ENCODE peak calls at places on chromosomes 12 and 14, in five cellular contexts. G, Y, S, C and E are unnamed samples.

GRCh38 chr12:63294327-63294632 is 143.3 kb upstream of the AVPR1A start:
- DNase-seq in G (peak), Y (peak), S (peak), C (no peak), E (no peak)

GRCh38 chr12:120783197-120783596 is 57.6 kb downstream of the ACADS start:
- DNase-seq in G (peak), Y (no peak), S (peak), C (no peak), E (no peak)

GRCh38 chr12:97272471-97272870 is 190.1 kb upstream of the RMST start:
- DNase-seq in G (no peak), Y (no peak), S (no peak), C (no peak), E (no peak)

GRCh38 chr12:92158711-92159534 is 13.3 kb upstream of the BTG1 start:
- DNase-seq in G (no peak), Y (no peak), S (no peak), C (no peak), E (no peak)

GRCh38 chr14:23172096-23172495 is 11.4 kb downstream of the SLC7A8 start:
- DNase-seq in G (no peak), Y (no peak), S (peak), C (no peak), E (no peak)

GRCh38 chr12:114404451-114405198 is 1.3 kb downstream of the TBX5 start:
- DNase-seq in G (no peak), Y (no peak), S (no peak), C (no peak), E (no peak)

GRCh38 chr12:39003541-39004160 is 98.3 kb upstream of the CPNE8 start:
- DNase-seq in G (peak), Y (no peak), S (no peak), C (no peak), E (no peak)

GRCh38 chr14:61749867-61750266 is 12.4 kb upstream of the SNAPC1 start:
- DNase-seq in G (peak), Y (peak), S (no peak), C (no peak), E (no peak)

GRCh38 chr14:29311983-29312382 is 545.4 kb downstream of the FOXG1 start:
- DNase-seq in G (peak), Y (no peak), S (no peak), C (no peak), E (no peak)

GRCh38 chr12:115872919-115873357 is 404.6 kb downstream of the MED13L start:
- DNase-seq in G (no peak), Y (peak), S (peak), C (no peak), E (no peak)

GRCh38 chr12:60689137-60689536 is 1093.3 kb downstream of the SLC16A7 start:
- DNase-seq in G (no peak), Y (no peak), S (no peak), C (no peak), E (no peak)

DNA sequence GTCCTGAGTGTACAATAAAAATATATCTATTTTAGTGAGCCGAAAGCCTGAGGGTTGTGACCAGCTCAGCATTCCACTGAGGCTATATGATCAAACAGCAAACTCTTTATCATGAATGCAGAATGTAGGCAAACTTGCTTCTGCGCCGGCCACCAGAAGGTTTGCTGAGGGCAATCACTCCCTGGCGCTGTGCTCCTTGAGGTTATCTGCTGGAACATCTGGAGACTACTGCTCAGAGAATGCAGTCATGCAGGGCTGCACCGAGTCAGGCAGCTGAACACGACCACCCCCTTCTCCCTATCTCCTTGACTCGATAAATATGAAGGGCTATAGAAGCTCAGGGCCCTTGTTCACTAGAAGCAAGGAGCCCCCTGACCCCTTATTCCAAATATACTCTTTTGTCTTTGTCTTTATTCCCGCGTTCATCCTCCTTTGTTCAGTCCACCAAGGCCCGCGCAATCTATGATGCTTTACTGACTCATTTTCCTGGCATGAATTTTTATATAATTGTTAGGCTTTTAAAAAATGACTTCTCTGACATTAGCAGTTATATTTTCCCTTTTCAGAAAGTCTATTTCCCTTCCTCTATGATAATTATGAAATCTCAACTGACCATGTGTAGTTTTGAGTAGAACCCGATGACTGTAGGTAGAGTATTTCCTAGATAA is 1089.3 kb downstream of the SLC16A7 start:
- DNase-seq in G (no peak), Y (no peak), S (no peak), C (no peak), E (peak)
- TF ChIP-seq CTCF in G (no peak), Y (no peak), S (no peak), C (no peak), E (peak)

DNA sequence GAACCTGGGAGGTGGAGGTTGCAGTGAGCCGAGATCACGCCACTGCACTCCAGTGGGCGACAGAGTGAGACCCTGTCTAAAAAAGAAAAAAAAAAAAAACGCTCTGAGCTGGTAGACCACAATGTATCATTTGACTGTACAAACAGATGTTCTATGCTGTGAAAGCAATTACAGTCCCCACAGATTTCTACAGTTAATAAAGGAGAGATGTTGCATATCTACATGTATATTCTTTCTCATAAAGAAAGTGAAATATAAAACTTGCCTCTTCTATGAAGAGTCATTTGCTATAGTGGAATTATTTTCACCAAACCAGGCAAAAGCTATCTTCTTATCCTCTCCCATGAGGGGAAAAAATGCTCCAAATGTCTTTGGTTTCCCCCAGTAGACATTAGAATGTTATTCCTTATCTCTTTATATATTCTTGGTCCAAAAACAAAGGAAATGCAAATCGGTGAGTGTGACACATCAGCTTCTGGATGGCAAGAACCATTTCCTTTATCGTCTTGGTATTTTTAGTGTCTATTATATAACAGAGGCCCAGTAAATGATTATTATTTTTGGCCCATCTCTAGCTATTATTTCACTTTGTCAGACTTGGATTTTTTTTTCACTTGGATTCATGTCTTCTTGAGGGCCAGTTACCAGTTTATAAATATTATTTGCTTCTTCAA is 230.4 kb downstream of the SSPN start:
- DNase-seq in G (peak), Y (no peak), S (no peak), C (no peak), E (no peak)
- TF ChIP-seq CTCF in G (no peak), Y (no peak), S (no peak), C (no peak), E (no peak)

DNA sequence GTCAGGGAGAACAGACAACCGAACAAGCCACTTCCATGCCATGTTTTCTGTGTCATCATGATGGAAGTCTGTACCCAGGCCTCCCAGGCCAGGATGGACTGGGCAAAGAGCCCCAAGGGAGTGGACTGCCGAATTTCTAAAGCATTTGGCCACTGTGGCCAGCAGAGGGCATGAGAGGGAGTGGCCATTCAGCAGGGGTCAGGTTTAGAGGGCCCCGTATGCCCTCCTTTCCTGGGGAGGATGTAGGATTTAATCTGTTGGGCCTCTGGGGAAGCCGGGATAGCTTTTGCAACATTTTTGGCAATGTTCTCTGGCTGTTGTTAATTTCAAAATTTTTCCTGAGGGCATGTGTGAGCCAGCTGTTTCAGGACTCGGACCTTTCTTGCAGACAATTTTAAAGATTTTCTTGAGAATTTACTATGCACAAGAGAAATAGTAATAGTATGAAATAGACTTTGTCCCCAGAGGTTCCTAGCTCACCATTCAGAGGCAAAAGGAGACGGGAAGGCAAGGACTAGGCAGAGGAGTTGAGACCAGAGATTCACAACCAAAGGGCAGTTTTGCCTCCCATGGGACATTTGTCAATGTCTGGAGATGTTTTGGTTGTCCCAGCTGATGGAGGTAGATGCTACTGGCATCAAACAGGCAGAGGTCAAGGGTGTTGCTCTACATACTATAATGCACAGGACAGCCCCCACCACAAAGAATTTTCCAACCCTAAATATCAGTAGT is 18.0 kb downstream of the ACACB start:
- DNase-seq in G (no peak), Y (peak), S (no peak), C (peak), E (peak)
- TF ChIP-seq CTCF in G (peak), Y (peak), S (peak), C (peak), E (peak)

GRCh38 chr12:81329088-81329487 is 251.2 kb downstream of the ACSS3 start:
- DNase-seq in G (no peak), Y (peak), S (peak), C (peak), E (peak)
- TF ChIP-seq CTCF in G (peak), Y (peak), S (peak), C (peak), E (peak)

DNA sequence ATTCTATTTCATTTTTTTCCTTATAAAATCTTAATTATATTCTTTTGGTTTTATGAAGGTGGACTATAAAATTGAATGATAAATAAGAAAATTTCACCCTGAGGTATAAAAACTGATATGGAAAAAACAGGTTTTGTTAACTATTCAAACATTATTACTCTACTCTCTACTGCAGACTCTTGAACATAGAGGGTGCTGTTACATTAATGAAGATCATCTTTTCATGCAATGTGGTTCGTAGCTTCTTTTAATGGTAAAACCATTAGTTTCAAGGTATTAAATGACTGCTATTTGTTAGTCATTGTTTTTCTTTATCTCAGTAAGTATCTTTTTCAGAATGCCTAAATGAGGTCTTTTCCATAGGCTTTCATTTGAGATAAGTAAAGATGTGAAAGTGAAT is 510.4 kb downstream of the SLC16A7 start:
- DNase-seq in G (peak), Y (no peak), S (no peak), C (no peak), E (no peak)
- TF ChIP-seq CTCF in G (peak), Y (no peak), S (peak), C (peak), E (no peak)

DNA sequence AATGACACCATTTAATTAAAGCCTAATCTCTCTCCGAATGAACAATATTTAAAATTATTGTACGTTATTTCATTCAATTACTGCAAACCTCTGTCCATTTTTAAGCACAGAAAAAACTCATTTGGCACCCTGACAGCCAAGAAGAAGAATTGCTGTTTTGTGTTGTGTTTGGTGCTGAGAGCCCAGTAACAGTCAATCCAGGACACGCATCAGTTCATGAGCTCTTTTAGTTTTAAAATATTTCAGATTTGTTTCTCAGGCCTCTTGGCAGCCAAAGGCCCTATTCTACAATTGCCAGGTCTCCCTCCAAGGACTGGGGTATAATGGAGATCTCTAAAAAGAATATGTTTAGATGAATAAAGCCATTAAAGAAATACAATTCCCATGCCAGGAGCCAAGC is 140.9 kb upstream of the PELI2 start:
- DNase-seq in G (no peak), Y (no peak), S (no peak), C (no peak), E (no peak)
- TF ChIP-seq CTCF in G (no peak), Y (no peak), S (no peak), C (no peak), E (no peak)

DNA sequence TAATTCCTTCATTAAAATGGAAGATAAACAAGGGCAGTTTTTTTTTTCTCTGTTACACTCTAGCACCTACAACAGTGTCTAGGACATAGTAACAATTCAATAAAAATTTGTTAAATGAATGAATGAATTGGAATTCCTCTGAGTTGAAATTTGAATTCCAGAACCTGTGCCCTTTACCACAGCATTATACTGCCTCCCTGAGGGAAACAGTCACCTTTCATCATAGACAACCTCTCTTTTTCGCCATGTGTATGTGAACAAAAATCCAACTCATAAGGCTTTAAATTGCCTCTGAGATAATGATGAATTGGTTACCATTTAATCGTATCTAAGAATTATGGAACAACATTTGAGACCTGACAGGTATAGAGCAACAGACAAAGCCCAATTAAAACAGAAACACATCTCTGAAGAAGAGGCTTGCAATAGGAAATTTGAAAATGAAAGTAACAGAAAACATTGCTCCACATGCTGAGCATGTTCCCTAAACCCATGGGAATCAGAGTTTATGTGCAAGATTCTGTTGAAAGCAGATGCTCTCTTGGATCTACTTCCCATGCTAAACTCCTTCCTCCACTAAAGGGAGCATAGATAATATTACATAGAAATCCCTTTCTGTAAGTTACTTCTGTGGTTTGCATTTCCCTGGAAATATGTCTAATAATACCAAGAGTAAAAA is 657.8 kb downstream of the GALC start:
- DNase-seq in G (no peak), Y (no peak), S (no peak), C (no peak), E (no peak)
- TF ChIP-seq CTCF in G (peak), Y (no peak), S (peak), C (peak), E (no peak)

GRCh38 chr12:27291862-27292261 is 40.8 kb upstream of the BMAL2 start:
- DNase-seq in G (no peak), Y (no peak), S (no peak), C (no peak), E (no peak)
- TF ChIP-seq CTCF in G (no peak), Y (no peak), S (no peak), C (no peak), E (no peak)

GRCh38 chr12:111687255-111687654 is 1.4 kb downstream of the ACAD10 start:
- DNase-seq in G (no peak), Y (peak), S (no peak), C (no peak), E (no peak)
- TF ChIP-seq CTCF in G (peak), Y (no peak), S (peak), C (no peak), E (no peak)